ENCODE peak calls at places on chromosomes 3 and 15, in four cellular contexts. One of them, this sample, is unnamed.

GRCh38 chr3:185688808-185689207 is 102.7 kb downstream of the SENP2 start:
- DNase-seq in GM12878: no peak
- DNase-seq in HepG2: peak
- DNase-seq in K562: peak
- DNase-seq in this sample: no peak

GRCh38 chr15:23002920-23003319 is 22.8 kb upstream of the CYFIP1 start:
- DNase-seq in GM12878: no peak
- DNase-seq in HepG2: no peak
- DNase-seq in K562: no peak
- DNase-seq in this sample: no peak

GRCh38 chr15:50424066-50424890 is at the start of gene USP8:
- DNase-seq in GM12878: peak
- DNase-seq in HepG2: peak
- DNase-seq in K562: peak
- DNase-seq in this sample: peak

GRCh38 chr3:112472676-112473075 is 26.6 kb downstream of the BTLA start:
- DNase-seq in GM12878: no peak
- DNase-seq in HepG2: no peak
- DNase-seq in K562: no peak
- DNase-seq in this sample: no peak

GRCh38 chr3:50248387-50248786 is 12.4 kb downstream of the GNAI2 start:
- DNase-seq in GM12878: no peak
- DNase-seq in HepG2: no peak
- DNase-seq in K562: no peak
- DNase-seq in this sample: no peak

GRCh38 chr3:72591522-72592421 is 256.5 kb downstream of the SHQ1 start:
- DNase-seq in GM12878: no peak
- DNase-seq in HepG2: no peak
- DNase-seq in K562: peak
- DNase-seq in this sample: peak

GRCh38 chr3:55701997-55702396 is 214.9 kb upstream of the WNT5A start:
- DNase-seq in GM12878: no peak
- DNase-seq in HepG2: no peak
- DNase-seq in K562: no peak
- DNase-seq in this sample: no peak

GRCh38 chr15:71186971-71187960 is 72.0 kb downstream of the THSD4 start:
- DNase-seq in GM12878: no peak
- DNase-seq in HepG2: no peak
- DNase-seq in K562: no peak
- DNase-seq in this sample: no peak

GRCh38 chr3:194120789-194121770 is 14.9 kb upstream of the HES1 start:
- DNase-seq in GM12878: no peak
- DNase-seq in HepG2: no peak
- DNase-seq in K562: no peak
- DNase-seq in this sample: no peak

GRCh38 chr15:61689067-61689466 is 371.2 kb downstream of the VPS13C start:
- DNase-seq in GM12878: no peak
- DNase-seq in HepG2: no peak
- DNase-seq in K562: no peak
- DNase-seq in this sample: no peak

GRCh38 chr15:79094611-79095021 is 4.0 kb upstream of the RASGRF1 start:
- DNase-seq in GM12878: no peak
- DNase-seq in HepG2: no peak
- DNase-seq in K562: no peak
- DNase-seq in this sample: no peak

GRCh38 chr15:91022075-91022831 is at the start of gene VPS33B:
- DNase-seq in GM12878: peak
- DNase-seq in HepG2: peak
- DNase-seq in K562: peak
- DNase-seq in this sample: peak

GRCh38 chr3:97689962-97690361 is 74.6 kb upstream of the ARL6 start:
- DNase-seq in GM12878: no peak
- DNase-seq in HepG2: no peak
- DNase-seq in K562: no peak
- DNase-seq in this sample: no peak

GRCh38 chr15:52765779-52766178 is 24.4 kb downstream of the ONECUT1 start:
- DNase-seq in GM12878: no peak
- DNase-seq in HepG2: peak
- DNase-seq in K562: no peak
- DNase-seq in this sample: peak

GRCh38 chr3:173395412-173396181 is 1.9 kb upstream of the NLGN1 start:
- DNase-seq in GM12878: no peak
- DNase-seq in HepG2: no peak
- DNase-seq in K562: peak
- DNase-seq in this sample: peak

GRCh38 chr3:55191911-55192787 is 264.3 kb upstream of the LRTM1 start:
- DNase-seq in GM12878: no peak
- DNase-seq in HepG2: no peak
- DNase-seq in K562: no peak
- DNase-seq in this sample: no peak

GRCh38 chr3:56468184-56469106 is at the start of gene ERC2:
- DNase-seq in GM12878: no peak
- DNase-seq in HepG2: peak
- DNase-seq in K562: peak
- DNase-seq in this sample: peak

GRCh38 chr3:133931084-133931483 is 35.4 kb upstream of the RAB6B start:
- DNase-seq in GM12878: no peak
- DNase-seq in HepG2: no peak
- DNase-seq in K562: no peak
- DNase-seq in this sample: no peak

GRCh38 chr3:17070560-17070959 is 185.8 kb downstream of the PLCL2 start:
- DNase-seq in GM12878: no peak
- DNase-seq in HepG2: no peak
- DNase-seq in K562: peak
- DNase-seq in this sample: peak

GRCh38 chr3:126448141-126448892 is 27.4 kb downstream of the ZXDC start:
- DNase-seq in GM12878: no peak
- DNase-seq in HepG2: no peak
- DNase-seq in K562: no peak
- DNase-seq in this sample: no peak

GRCh38 chr3:110667216-110667615 is 404.4 kb upstream of the NECTIN3 start:
- DNase-seq in GM12878: no peak
- DNase-seq in HepG2: no peak
- DNase-seq in K562: no peak
- DNase-seq in this sample: no peak

GRCh38 chr3:127771746-127772145 is 50.6 kb downstream of the MGLL start:
- DNase-seq in GM12878: no peak
- DNase-seq in HepG2: no peak
- DNase-seq in K562: no peak
- DNase-seq in this sample: no peak

GRCh38 chr15:44340410-44340809 is 51.9 kb downstream of the GOLM2 start:
- DNase-seq in GM12878: no peak
- DNase-seq in HepG2: no peak
- DNase-seq in K562: no peak
- DNase-seq in this sample: no peak

GRCh38 chr15:63256433-63256884 is 20.9 kb upstream of the APH1B start:
- DNase-seq in GM12878: no peak
- DNase-seq in HepG2: peak
- DNase-seq in K562: no peak
- DNase-seq in this sample: no peak

GRCh38 chr15:41791970-41792637 is 17.8 kb downstream of the MAPKBP1 start:
- DNase-seq in GM12878: no peak
- DNase-seq in HepG2: no peak
- DNase-seq in K562: no peak
- DNase-seq in this sample: no peak

GRCh38 chr15:85649372-85649771 is 145.4 kb downstream of the KLHL25 start:
- DNase-seq in GM12878: no peak
- DNase-seq in HepG2: peak
- DNase-seq in K562: no peak
- DNase-seq in this sample: no peak

GRCh38 chr15:42413914-42414313 is 54.6 kb downstream of the CAPN3 start:
- DNase-seq in GM12878: no peak
- DNase-seq in HepG2: no peak
- DNase-seq in K562: no peak
- DNase-seq in this sample: no peak

GRCh38 chr3:148642616-148643015 is 55.1 kb upstream of the AGTR1 start:
- DNase-seq in GM12878: no peak
- DNase-seq in HepG2: no peak
- DNase-seq in K562: no peak
- DNase-seq in this sample: no peak

GRCh38 chr3:141342386-141342785 is 25.9 kb upstream of the ZBTB38 start:
- DNase-seq in GM12878: no peak
- DNase-seq in HepG2: no peak
- DNase-seq in K562: peak
- DNase-seq in this sample: no peak

GRCh38 chr3:78912217-78912616 is 855.6 kb downstream of the ROBO1 start:
- DNase-seq in GM12878: no peak
- DNase-seq in HepG2: no peak
- DNase-seq in K562: no peak
- DNase-seq in this sample: no peak

GRCh38 chr15:81189583-81190283 is 6.9 kb upstream of the IL16 start:
- DNase-seq in GM12878: no peak
- DNase-seq in HepG2: no peak
- DNase-seq in K562: no peak
- DNase-seq in this sample: no peak

DNA sequence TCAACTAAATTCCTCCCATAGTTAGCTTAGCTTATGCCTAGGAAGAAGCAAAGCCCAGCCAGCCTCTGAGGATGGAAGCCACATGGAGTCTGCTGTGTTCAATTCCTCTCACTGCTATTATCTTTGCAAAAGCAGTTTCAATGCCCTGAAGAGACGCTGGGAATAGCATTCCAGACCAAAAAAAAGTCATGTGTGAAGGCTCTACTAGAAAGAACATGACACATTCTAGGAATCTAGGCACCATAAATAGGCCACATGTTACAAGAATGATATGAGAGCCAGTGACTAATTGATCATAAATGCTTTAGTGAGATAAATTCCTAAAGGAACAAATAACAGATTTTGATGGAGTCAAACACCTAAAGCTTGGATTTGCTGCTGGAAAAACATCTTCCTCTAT is 800.8 kb downstream of the TUSC7 start:
- DNase-seq in GM12878: no peak
- DNase-seq in HepG2: no peak
- DNase-seq in K562: no peak
- DNase-seq in this sample: no peak
- TF ChIP-seq FOXK2 in GM12878: no peak
- TF ChIP-seq FOXK2 in HepG2: no peak
- TF ChIP-seq FOXK2 in K562: no peak
- TF ChIP-seq FOXK2 in this sample: no peak

GRCh38 chr3:177358085-177358967 is 161.0 kb upstream of the TBL1XR1 start:
- DNase-seq in GM12878: peak
- DNase-seq in HepG2: peak
- DNase-seq in K562: peak
- DNase-seq in this sample: peak

GRCh38 chr3:177356113-177356512 is 158.8 kb upstream of the TBL1XR1 start:
- DNase-seq in GM12878: no peak
- DNase-seq in HepG2: no peak
- DNase-seq in K562: no peak
- DNase-seq in this sample: no peak

GRCh38 chr3:177359601-177360357 is 162.5 kb upstream of the TBL1XR1 start:
- DNase-seq in GM12878: peak
- DNase-seq in HepG2: peak
- DNase-seq in K562: peak
- DNase-seq in this sample: peak

GRCh38 chr3:177358968-177359600 is 161.8 kb upstream of the TBL1XR1 start:
- DNase-seq in GM12878: no peak
- DNase-seq in HepG2: no peak
- DNase-seq in K562: peak
- DNase-seq in this sample: peak

GRCh38 chr3:177357352-177358084 is 160.2 kb upstream of the TBL1XR1 start:
- DNase-seq in GM12878: no peak
- DNase-seq in HepG2: peak
- DNase-seq in K562: peak
- DNase-seq in this sample: peak
- TF ChIP-seq TARDBP in GM12878: no peak
- TF ChIP-seq TARDBP in HepG2: peak
- TF ChIP-seq TARDBP in K562: no peak
- TF ChIP-seq TARDBP in this sample: no peak

GRCh38 chr3:11717768-11718581 is 74.3 kb upstream of the VGLL4 start:
- DNase-seq in GM12878: no peak
- DNase-seq in HepG2: peak
- DNase-seq in K562: no peak
- DNase-seq in this sample: no peak

GRCh38 chr3:11720220-11721113 is 76.8 kb upstream of the VGLL4 start:
- DNase-seq in GM12878: no peak
- DNase-seq in HepG2: peak
- DNase-seq in K562: no peak
- DNase-seq in this sample: peak

GRCh38 chr3:11718582-11719405 is 75.1 kb upstream of the VGLL4 start:
- DNase-seq in GM12878: no peak
- DNase-seq in HepG2: peak
- DNase-seq in K562: no peak
- DNase-seq in this sample: peak

GRCh38 chr3:11719406-11720219 is 75.9 kb upstream of the VGLL4 start:
- DNase-seq in GM12878: no peak
- DNase-seq in HepG2: peak
- DNase-seq in K562: peak
- DNase-seq in this sample: peak

GRCh38 chr3:11721114-11721440 is 77.4 kb upstream of the VGLL4 start:
- DNase-seq in GM12878: no peak
- DNase-seq in HepG2: no peak
- DNase-seq in K562: no peak
- DNase-seq in this sample: no peak
- TF ChIP-seq BHLHE40 in GM12878: no peak
- TF ChIP-seq BHLHE40 in HepG2: no peak
- TF ChIP-seq BHLHE40 in K562: no peak
- TF ChIP-seq BHLHE40 in this sample: no peak

GRCh38 chr15:40006646-40007045 is 32.3 kb downstream of the SRP14 start:
- DNase-seq in GM12878: no peak
- DNase-seq in HepG2: no peak
- DNase-seq in K562: no peak
- DNase-seq in this sample: no peak
- TF ChIP-seq FOXK2 in GM12878: no peak
- TF ChIP-seq FOXK2 in HepG2: no peak
- TF ChIP-seq FOXK2 in K562: no peak
- TF ChIP-seq FOXK2 in this sample: no peak

GRCh38 chr3:31432897-31433678 is 99.6 kb upstream of the STT3B start:
- DNase-seq in GM12878: no peak
- DNase-seq in HepG2: no peak
- DNase-seq in K562: no peak
- DNase-seq in this sample: no peak
- TF ChIP-seq TARDBP in GM12878: no peak
- TF ChIP-seq TARDBP in HepG2: no peak
- TF ChIP-seq TARDBP in K562: no peak
- TF ChIP-seq TARDBP in this sample: no peak

DNA sequence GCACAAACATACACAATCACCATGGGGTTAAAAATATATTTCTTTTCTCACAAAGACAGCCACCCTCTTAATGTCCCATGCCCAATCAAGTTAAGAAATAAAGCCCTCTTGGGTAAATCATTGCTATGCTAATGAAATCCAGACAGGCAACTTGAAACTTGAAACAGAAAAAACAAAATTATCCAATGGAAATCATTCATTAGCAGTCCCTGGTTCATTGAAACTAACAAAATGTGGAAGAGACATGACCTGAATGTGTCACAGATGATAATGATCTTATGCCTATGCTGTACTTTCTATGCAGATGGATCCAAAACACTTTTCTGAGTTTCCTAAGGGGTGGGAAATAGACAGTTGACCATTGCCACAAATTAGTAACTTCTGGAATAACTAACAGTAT is 983.7 kb downstream of the MCTP2 start:
- DNase-seq in GM12878: no peak
- DNase-seq in HepG2: no peak
- DNase-seq in K562: no peak
- DNase-seq in this sample: no peak
- TF ChIP-seq BHLHE40 in GM12878: no peak
- TF ChIP-seq BHLHE40 in HepG2: no peak
- TF ChIP-seq BHLHE40 in K562: no peak
- TF ChIP-seq BHLHE40 in this sample: no peak

GRCh38 chr3:190345027-190345821 is 23.0 kb upstream of the CLDN1 start:
- DNase-seq in GM12878: no peak
- DNase-seq in HepG2: peak
- DNase-seq in K562: no peak
- DNase-seq in this sample: no peak
- TF ChIP-seq FOXK2 in GM12878: no peak
- TF ChIP-seq FOXK2 in HepG2: peak
- TF ChIP-seq FOXK2 in K562: no peak
- TF ChIP-seq FOXK2 in this sample: no peak

This sample was measured in HEK293T.